ENCODE peak calls at places on chromosomes 5 and 9, in five cellular contexts. One of them, this sample, is unnamed.

GRCh38 chr9:104774831-104775573 is 11.1 kb downstream of the NIPSNAP3B start:
- ATAC-seq in Right ventricle myocardium superior: peak
- ATAC-seq in RWPE2: no peak
- ATAC-seq in heart left ventricle: peak
- ATAC-seq in omental fat pad: no peak
- ATAC-seq in this sample: no peak

GRCh38 chr9:33223696-33224095 is 16.3 kb upstream of the SPINK4 start:
- ATAC-seq in Right ventricle myocardium superior: no peak
- ATAC-seq in RWPE2: no peak
- ATAC-seq in heart left ventricle: no peak
- ATAC-seq in omental fat pad: no peak
- ATAC-seq in this sample: no peak

GRCh38 chr9:134365115-134365596 is 38.9 kb downstream of the RXRA start:
- ATAC-seq in Right ventricle myocardium superior: no peak
- ATAC-seq in RWPE2: no peak
- ATAC-seq in heart left ventricle: no peak
- ATAC-seq in omental fat pad: no peak
- ATAC-seq in this sample: no peak

GRCh38 chr9:40909821-40910220 is 218.7 kb downstream of the FOXD4L6 start:
- ATAC-seq in Right ventricle myocardium superior: no peak
- ATAC-seq in RWPE2: no peak
- ATAC-seq in heart left ventricle: no peak
- ATAC-seq in omental fat pad: no peak
- ATAC-seq in this sample: no peak

GRCh38 chr9:651372-651771 is 190.1 kb upstream of the DMRT1 start:
- ATAC-seq in Right ventricle myocardium superior: no peak
- ATAC-seq in RWPE2: no peak
- ATAC-seq in heart left ventricle: no peak
- ATAC-seq in omental fat pad: no peak
- ATAC-seq in this sample: no peak

GRCh38 chr5:1130218-1130946 is 18.5 kb upstream of the SLC12A7 start:
- ATAC-seq in Right ventricle myocardium superior: peak
- ATAC-seq in RWPE2: peak
- ATAC-seq in heart left ventricle: no peak
- ATAC-seq in omental fat pad: no peak
- ATAC-seq in this sample: no peak

GRCh38 chr5:107542831-107543231 is 127.9 kb downstream of the EFNA5 start:
- ATAC-seq in Right ventricle myocardium superior: peak
- ATAC-seq in RWPE2: peak
- ATAC-seq in heart left ventricle: peak
- ATAC-seq in omental fat pad: peak
- ATAC-seq in this sample: peak

GRCh38 chr5:119411291-119411934 is 40.9 kb upstream of the HSD17B4 start:
- ATAC-seq in Right ventricle myocardium superior: no peak
- ATAC-seq in RWPE2: peak
- ATAC-seq in heart left ventricle: no peak
- ATAC-seq in omental fat pad: peak
- ATAC-seq in this sample: peak

GRCh38 chr9:129138476-129139232 is 27.4 kb downstream of the PTPA start:
- ATAC-seq in Right ventricle myocardium superior: peak
- ATAC-seq in RWPE2: peak
- ATAC-seq in heart left ventricle: peak
- ATAC-seq in omental fat pad: peak
- ATAC-seq in this sample: peak

This sample was measured in gastroesophageal sphincter.